ENCODE peak calls at places on chromosomes 13 and 19, in four cellular contexts. S, Z, J and F are unnamed samples.

GRCh38 chr19:2552859-2553258 is 76.9 kb downstream of the GADD45B start:
- DNase-seq in S (peak), Z (peak), J (no peak), F (no peak)

GRCh38 chr19:3275583-3276340 is 51.3 kb downstream of the CELF5 start:
- DNase-seq in J (peak), Z (peak), S (peak), F (peak)

GRCh38 chr19:5996102-5996501 is 18.2 kb upstream of the RANBP3 start:
- DNase-seq in J (no peak), Z (no peak), S (no peak), F (no peak)

GRCh38 chr19:58059003-58059671 is at the start of gene ZNF135:
- DNase-seq in Z (no peak), S (peak), J (peak), F (peak)

GRCh38 chr19:35483089-35483488 is 7.2 kb downstream of the KRTDAP start:
- DNase-seq in J (no peak), Z (no peak), S (no peak), F (no peak)

GRCh38 chr19:43562698-43563241 is 12.6 kb downstream of the XRCC1 start:
- DNase-seq in S (peak), Z (no peak), J (no peak), F (peak)

GRCh38 chr13:98975822-98976261 is 2.0 kb downstream of the DOCK9 start:
- DNase-seq in S (peak), Z (no peak), J (no peak), F (no peak)

GRCh38 chr13:21011378-21011777 is 50.0 kb downstream of the LATS2 start:
- DNase-seq in S (no peak), J (no peak), Z (no peak), F (no peak)

GRCh38 chr13:90445179-90445578 is 902.3 kb upstream of the MIR17HG start:
- DNase-seq in Z (no peak), S (no peak), J (peak), F (no peak)

GRCh38 chr13:111437417-111437816 is 117.0 kb downstream of the TEX29 start:
- DNase-seq in Z (no peak), J (no peak), S (no peak), F (no peak)

GRCh38 chr13:84263354-84264069 is 381.2 kb upstream of the SLITRK1 start:
- DNase-seq in S (no peak), J (no peak), Z (peak), F (no peak)

GRCh38 chr19:36488816-36489138 is 584 bp downstream of the ZNF566 start:
- DNase-seq in Z (no peak), S (peak), J (no peak), F (peak)

GRCh38 chr19:295687-296370 is 4.6 kb upstream of the PLPP2 start:
- DNase-seq in Z (peak), J (no peak), S (no peak), F (no peak)

GRCh38 chr19:47619763-47620162 is 10.8 kb downstream of the BICRA start:
- DNase-seq in Z (no peak), S (no peak), J (peak), F (no peak)

GRCh38 chr13:114143806-114144605 is 11.6 kb upstream of the RASA3 start:
- DNase-seq in Z (no peak), J (peak), S (no peak), F (no peak)

GRCh38 chr19:34044011-34044410 is 128.3 kb upstream of the LSM14A start:
- DNase-seq in S (no peak), J (no peak), Z (no peak), F (no peak)

GRCh38 chr13:35723061-35723461 is 246.6 kb upstream of the MAB21L1 start:
- DNase-seq in S (no peak), Z (no peak), J (no peak), F (no peak)

GRCh38 chr19:41311072-41311471 is 1.1 kb downstream of the CCDC97 start:
- DNase-seq in S (no peak), J (no peak), Z (no peak), F (no peak)

GRCh38 chr13:50693755-50694154 is 149.7 kb downstream of the DLEU7 start:
- DNase-seq in S (peak), J (no peak), Z (no peak), F (no peak)

GRCh38 chr13:49409008-49409407 is 34.9 kb downstream of the CAB39L start:
- DNase-seq in S (no peak), J (no peak), Z (no peak), F (no peak)

GRCh38 chr13:25232937-25233515 is 54.3 kb downstream of the MTMR6 start:
- DNase-seq in Z (no peak), S (peak), J (no peak), F (peak)

GRCh38 chr13:114321256-114321655 is 7.0 kb downstream of the CHAMP1 start:
- DNase-seq in S (no peak), J (no peak), Z (no peak), F (no peak)

GRCh38 chr13:37192986-37193385 is 87.5 kb upstream of the CSNK1A1L start:
- DNase-seq in S (no peak), Z (no peak), J (no peak), F (no peak)

GRCh38 chr19:31304877-31305312 is 44.3 kb downstream of the TSHZ3 start:
- DNase-seq in J (no peak), Z (no peak), S (no peak), F (no peak)

GRCh38 chr19:13212759-13213330 is 62.6 kb downstream of the IER2 start:
- DNase-seq in Z (peak), J (peak), S (peak), F (peak)

GRCh38 chr13:27476943-27477681 is 26.7 kb upstream of the MTIF3 start:
- DNase-seq in S (no peak), J (no peak), Z (peak), F (no peak)

GRCh38 chr13:48403929-48404328 is 9.0 kb downstream of the LPAR6 start:
- DNase-seq in S (no peak), J (no peak), Z (no peak), F (no peak)

GRCh38 chr19:3968556-3969434 is 2.1 kb downstream of the DAPK3 start:
- DNase-seq in Z (no peak), J (peak), S (peak), F (no peak)

GRCh38 chr19:5943623-5944022 is 29.6 kb downstream of the CAPS start:
- DNase-seq in Z (no peak), S (no peak), J (no peak), F (no peak)

GRCh38 chr13:98221234-98221633 is 44.2 kb upstream of the RNF113B start:
- DNase-seq in Z (no peak), J (no peak), S (no peak), F (no peak)

GRCh38 chr13:50393641-50394040 is 378.4 kb downstream of the KCNRG start:
- DNase-seq in S (peak), Z (no peak), J (peak), F (peak)

GRCh38 chr19:1018393-1018792 is 2.5 kb downstream of the TMEM259 start:
- DNase-seq in Z (no peak), S (no peak), J (no peak), F (no peak)

GRCh38 chr13:110912651-110913051 is 2.2 kb downstream of the ANKRD10 start:
- DNase-seq in S (peak), Z (peak), J (no peak), F (no peak)